ENCODE peak calls at places on chromosomes 4 and X, in four cellular contexts. P is upper lobe of left lung, C is K562, X is HepG2. H is an unnamed sample. For H3K36me3, the result is how much of the 10 kb centered on the place peaks cover.

GRCh38 chrX:1134156-1134555 is 78.3 kb downstream of the CRLF2 start:
- ATAC-seq in P (peak), C (no peak), X (no peak), H (no peak)

GRCh38 chrX:39819921-39820849 is 277.6 kb downstream of the BCOR start:
- ATAC-seq in P (no peak), C (no peak), X (no peak), H (peak)

GRCh38 chr4:76569225-76569624 is 134.2 kb downstream of the SHROOM3 start:
- ATAC-seq in P (no peak), C (no peak), X (no peak), H (no peak)

GRCh38 chr4:71593306-71593705 is 190.6 kb downstream of the GC start:
- ATAC-seq in P (no peak), C (no peak), X (no peak), H (no peak)

GRCh38 chr4:160835789-160836188 is 1328.0 kb downstream of the FSTL5 start:
- ATAC-seq in P (no peak), C (no peak), X (peak), H (no peak)

GRCh38 chr4:34932591-34932990 is 1311.7 kb downstream of the ARAP2 start:
- ATAC-seq in P (no peak), C (no peak), X (no peak), H (no peak)

GRCh38 chr4:52998413-52998812 is 136.3 kb downstream of the RASL11B start:
- ATAC-seq in P (no peak), C (no peak), X (no peak), H (no peak)

GRCh38 chr4:41213563-41214157 is 682 bp downstream of the APBB2 start:
- ATAC-seq in P (no peak), C (no peak), X (peak), H (peak)

GRCh38 chrX:125090046-125090445 is 229.6 kb upstream of the TEX13C start:
- ATAC-seq in P (no peak), C (no peak), X (no peak), H (no peak)

GRCh38 chrX:121236040-121236439 is 188.6 kb downstream of the GLUD2 start:
- ATAC-seq in P (no peak), C (no peak), X (no peak), H (no peak)

GRCh38 chr4:96312049-96312685 is 472.3 kb downstream of the PDHA2 start:
- ATAC-seq in P (no peak), C (no peak), X (no peak), H (no peak)

GRCh38 chr4:53865031-53865430 is 199.4 kb downstream of the CHIC2 start:
- ATAC-seq in P (no peak), C (no peak), X (no peak), H (no peak)

GRCh38 chr4:185542626-185543336 is 7.5 kb upstream of the PDLIM3 start:
- ATAC-seq in P (peak), C (no peak), X (no peak), H (peak)

GRCh38 chr4:84952004-84952403 is 14.5 kb downstream of the WDFY3 start:
- ATAC-seq in P (peak), C (no peak), X (peak), H (no peak)

GRCh38 chr4:74930166-74930565 is 2.8 kb upstream of the PARM1 start:
- ATAC-seq in P (no peak), C (no peak), X (no peak), H (no peak)

GRCh38 chr4:168408620-168409019 is 71.7 kb downstream of the DDX60L start:
- ATAC-seq in P (no peak), C (no peak), X (no peak), H (peak)

GRCh38 chrX:17738737-17739535 is 1.6 kb downstream of the SCML1 start:
- ATAC-seq in P (no peak), C (no peak), X (no peak), H (no peak)

GRCh38 chr4:148034821-148035220 is 302.9 kb downstream of the ARHGAP10 start:
- ATAC-seq in P (no peak), C (no peak), X (no peak), H (no peak)

GRCh38 chrX:115602729-115603389 is 41.9 kb downstream of the PLS3 start:
- ATAC-seq in P (no peak), C (no peak), X (no peak), H (no peak)

GRCh38 chr4:71130827-71131603 is 137.6 kb downstream of the DCK start:
- ATAC-seq in P (no peak), C (no peak), X (no peak), H (no peak)

GRCh38 chr4:172142331-172142738 is 329.1 kb downstream of the GALNTL6 start:
- ATAC-seq in P (no peak), C (peak), X (no peak), H (no peak)

GRCh38 chrX:8988456-8988855 is 45.5 kb downstream of the FAM9B start:
- ATAC-seq in P (peak), C (peak), X (peak), H (peak)

GRCh38 chrX:102959471-102959870 is 22.4 kb downstream of the RAB40AL start:
- ATAC-seq in P (no peak), C (no peak), X (no peak), H (no peak)

GRCh38 chr4:187167126-187167525 is 443.5 kb upstream of the FAT1 start:
- ATAC-seq in P (peak), C (peak), X (no peak), H (no peak)

GRCh38 chrX:30253257-30253656 is 6.3 kb downstream of the MAGEB1 start:
- ATAC-seq in P (no peak), C (no peak), X (no peak), H (no peak)

GRCh38 chr4:80142396-80143304 is 54.7 kb upstream of the PRDM8 start:
- ATAC-seq in P (no peak), C (peak), X (no peak), H (no peak)

DNA sequence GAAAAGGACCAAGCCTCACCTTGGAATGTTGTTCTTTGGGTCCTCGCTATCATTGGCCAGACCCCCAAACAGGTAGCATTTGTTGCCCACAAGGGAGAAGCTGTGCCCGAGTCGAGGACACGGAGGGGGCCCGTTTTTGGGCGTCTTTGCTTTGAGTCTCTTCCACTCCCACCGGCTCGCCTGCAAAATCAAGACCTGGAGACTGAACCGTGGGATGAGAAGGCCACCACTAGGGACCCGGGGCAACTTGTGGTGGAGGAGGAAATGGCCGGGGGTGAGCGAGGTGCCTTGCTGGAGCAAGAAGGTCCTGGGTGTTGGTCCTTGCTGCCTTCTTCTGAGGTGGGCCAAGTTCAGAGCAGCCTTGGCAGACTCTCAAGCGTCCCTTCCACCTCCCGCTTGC is 7.5 kb downstream of the HCFC1 start:
- ATAC-seq in P (no peak), C (no peak), X (no peak), H (no peak)
- H3K36me3 ChIP-seq in P (under half), C (half or more), X (under half), H (half or more)

DNA sequence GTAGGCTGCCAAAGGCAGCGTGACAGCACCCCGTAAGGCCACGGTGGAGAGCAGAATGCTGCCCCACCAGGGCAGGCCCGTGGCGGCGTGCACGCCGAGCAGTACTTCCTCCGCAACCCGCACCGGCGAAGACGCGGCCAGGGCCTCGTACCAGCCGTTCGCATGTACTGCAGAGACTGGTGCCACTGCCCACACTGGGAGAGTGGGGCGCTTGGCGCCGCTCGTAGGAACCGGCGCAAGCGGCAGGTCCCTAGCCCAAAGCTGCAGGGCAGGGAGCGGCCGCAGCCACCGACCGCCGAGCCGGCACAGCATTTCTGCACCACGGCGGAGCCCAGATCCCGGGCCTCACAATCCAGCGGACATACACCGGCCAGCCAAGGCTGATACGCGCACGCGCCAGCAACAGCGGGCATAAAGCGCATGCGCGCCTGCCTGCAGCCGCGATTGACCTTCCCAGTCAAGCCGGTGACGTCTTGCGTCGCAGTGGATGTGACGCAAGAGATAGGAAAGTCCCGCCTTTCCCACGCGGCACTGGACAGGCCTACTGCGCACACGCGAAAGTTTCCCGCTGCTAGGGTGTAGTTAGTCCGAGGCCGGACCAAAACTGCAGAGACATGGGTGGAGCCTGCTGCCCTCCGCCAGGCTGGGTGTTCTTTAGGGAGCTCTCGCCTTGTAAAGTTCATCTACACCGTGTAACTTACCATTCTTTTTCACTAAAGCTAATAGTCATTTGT is at the start of gene COX18:
- ATAC-seq in P (peak), C (peak), X (peak), H (peak)
- TF ChIP-seq EP300 in P (no peak), C (peak), X (peak), H (no peak)

GRCh38 chrX:53320543-53321215 is 39.3 kb upstream of the IQSEC2 start:
- ATAC-seq in P (no peak), C (no peak), X (peak), H (peak)
- TF ChIP-seq CTCF in P (no peak), C (no peak), X (no peak), H (no peak)

DNA sequence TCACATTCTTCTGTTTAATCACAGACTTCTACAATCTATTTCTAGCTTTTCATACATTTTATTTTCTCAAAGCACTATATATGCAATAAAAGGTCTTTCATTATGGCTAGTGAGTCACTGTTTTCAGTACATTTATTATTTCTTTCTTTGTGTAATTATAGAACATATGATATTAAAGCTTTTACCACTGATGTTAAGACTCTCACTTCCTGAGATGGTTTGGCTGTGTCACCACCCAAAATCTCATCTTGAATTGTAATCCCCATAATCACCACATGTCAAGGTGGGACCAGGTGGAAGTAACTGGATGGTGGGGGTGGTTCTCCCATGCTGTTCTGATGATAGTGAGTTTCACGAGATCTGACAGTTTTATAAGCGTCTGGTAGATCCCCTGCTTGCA is 41.9 kb downstream of the UBA6 start:
- ATAC-seq in P (no peak), C (no peak), X (no peak), H (no peak)
- H3K36me3 ChIP-seq in P (under half), C (half or more), X (under half), H (half or more)

DNA sequence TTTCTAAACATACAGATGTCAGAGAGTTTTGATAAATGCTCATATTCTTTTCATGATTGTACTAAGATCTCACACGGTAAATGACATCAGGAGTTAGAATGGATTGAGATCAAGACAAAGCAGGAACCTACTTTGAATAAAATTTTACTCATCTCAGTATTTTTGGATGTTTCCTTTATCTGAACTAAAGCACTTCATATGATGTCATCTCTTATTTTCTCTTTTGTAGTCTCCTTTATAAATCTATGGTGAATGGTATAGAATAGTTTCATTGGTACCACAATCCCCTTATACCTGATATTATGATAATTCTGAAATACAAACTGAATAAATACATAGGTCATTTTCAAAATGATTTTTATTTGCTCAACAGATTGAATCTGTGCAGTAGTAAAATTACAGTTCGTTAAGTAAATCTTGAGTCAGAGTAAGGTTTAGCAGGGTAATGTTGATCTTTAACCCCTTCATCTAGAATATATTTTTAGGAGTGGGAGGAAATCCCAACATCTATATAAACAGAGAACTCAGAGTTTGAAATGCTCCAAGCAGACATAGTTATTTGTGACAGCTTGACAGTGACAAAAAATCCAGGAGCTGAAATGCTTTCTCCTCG is 180.0 kb downstream of the MGST2 start:
- ATAC-seq in P (no peak), C (no peak), X (no peak), H (no peak)
- TF ChIP-seq EP300 in P (no peak), C (no peak), X (no peak), H (no peak)

DNA sequence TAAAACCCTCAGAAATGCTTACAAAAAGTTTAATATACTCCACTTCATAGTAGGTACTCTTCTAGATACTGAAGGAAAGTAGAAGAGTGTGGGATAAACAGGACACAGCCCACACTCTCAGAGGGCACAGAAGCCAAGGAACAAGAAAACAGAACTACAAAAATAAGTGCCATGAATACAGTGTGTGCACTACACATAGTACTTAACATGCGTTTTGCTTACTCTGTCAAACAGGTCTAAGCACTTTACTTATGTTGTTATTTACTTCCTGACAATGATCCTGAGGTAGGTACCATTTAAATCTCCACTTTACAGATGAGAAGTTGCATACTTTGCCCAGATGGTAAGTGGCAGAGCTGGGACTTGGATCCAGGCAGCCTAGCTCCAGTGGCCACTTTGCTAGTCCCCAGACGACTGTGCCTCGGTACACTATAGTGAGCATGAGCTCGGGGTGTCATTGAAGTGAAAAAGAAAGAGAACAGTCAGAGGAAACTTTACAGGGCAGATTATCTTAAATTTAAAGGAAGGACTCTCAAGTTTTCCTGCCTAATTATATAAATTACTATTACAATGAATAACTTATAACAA is 120.3 kb downstream of the BANK1 start:
- ATAC-seq in P (no peak), C (no peak), X (no peak), H (no peak)
- TF ChIP-seq CTCF in P (no peak), C (no peak), X (no peak), H (no peak)

GRCh38 chr4:119087121-119087520 is 48.5 kb upstream of the MYOZ2 start:
- ATAC-seq in P (no peak), C (no peak), X (no peak), H (no peak)
- H3K36me3 ChIP-seq in P (under half), C (under half), X (under half), H (under half)

GRCh38 chr4:100738388-100739165 is 220.8 kb upstream of the EMCN start:
- ATAC-seq in P (no peak), C (no peak), X (no peak), H (peak)

GRCh38 chr4:100742045-100742444 is 224.2 kb upstream of the EMCN start:
- ATAC-seq in P (no peak), C (no peak), X (no peak), H (no peak)

GRCh38 chr4:100736651-100737450 is 219.0 kb upstream of the EMCN start:
- ATAC-seq in P (no peak), C (no peak), X (no peak), H (peak)
- TF ChIP-seq EP300 in P (no peak), C (no peak), X (no peak), H (no peak)

H was measured in gastroesophageal sphincter.